ENCODE peak calls at places on chromosomes 2 and 18, in four cellular contexts. N is HepG2, G is GM12878, S is SK-N-SH. A is an unnamed sample.

GRCh38 chr2:70125498-70125898 is 38.2 kb downstream of the PCBP1 start:
- DNase-seq in G (no peak), S (no peak), N (no peak), A (no peak)

GRCh38 chr2:133936096-133936495 is 317.8 kb upstream of the MGAT5 start:
- DNase-seq in N (no peak), G (no peak), S (no peak), A (no peak)

GRCh38 chr2:198638579-198638978 is 819.2 kb downstream of the SATB2 start:
- DNase-seq in G (no peak), N (no peak), S (no peak), A (no peak)

GRCh38 chr2:106085441-106085911 is 108.6 kb downstream of the UXS1 start:
- DNase-seq in G (no peak), N (peak), S (no peak), A (peak)

GRCh38 chr2:142220901-142221300 is 90.1 kb upstream of the LRP1B start:
- DNase-seq in S (no peak), G (no peak), N (no peak), A (no peak)

GRCh38 chr2:134142903-134143302 is 111.0 kb upstream of the MGAT5 start:
- DNase-seq in S (no peak), G (no peak), N (no peak), A (no peak)

GRCh38 chr2:138846216-138846821 is 66.1 kb upstream of the NXPH2 start:
- DNase-seq in S (peak), N (peak), G (no peak), A (peak)

GRCh38 chr2:102037681-102038080 is 45.9 kb downstream of the IL1R2 start:
- DNase-seq in G (no peak), N (no peak), S (no peak), A (no peak)

GRCh38 chr2:199434555-199434954 is 23.2 kb downstream of the SATB2 start:
- DNase-seq in N (no peak), S (no peak), G (no peak), A (no peak)

GRCh38 chr18:54388203-54389142 is 30.8 kb downstream of the C18orf54 start:
- DNase-seq in N (peak), G (peak), S (no peak), A (peak)

GRCh38 chr18:77129150-77129551 is 3.4 kb downstream of the MBP start:
- DNase-seq in S (no peak), G (no peak), N (no peak), A (no peak)

GRCh38 chr18:24659837-24660720 is 199.6 kb downstream of the HRH4 start:
- DNase-seq in G (no peak), N (no peak), S (no peak), A (no peak)

GRCh38 chr2:226601881-226602280 is 197.7 kb downstream of the IRS1 start:
- DNase-seq in S (no peak), N (no peak), G (no peak), A (no peak)

GRCh38 chr2:9655441-9656269 is 24.9 kb upstream of the YWHAQ start:
- DNase-seq in G (peak), S (no peak), N (no peak), A (peak)

GRCh38 chr2:101831351-101831865 is 133.9 kb downstream of the MAP4K4 start:
- DNase-seq in S (peak), G (no peak), N (peak), A (peak)

GRCh38 chr2:7837232-7837760 is 844.6 kb upstream of the ID2 start:
- DNase-seq in S (no peak), N (no peak), G (no peak), A (no peak)

GRCh38 chr18:61669320-61669719 is 223.5 kb downstream of the RNF152 start:
- DNase-seq in G (no peak), S (no peak), N (no peak), A (no peak)

GRCh38 chr18:67730884-67731283 is 214.4 kb upstream of the DSEL start:
- DNase-seq in S (no peak), N (no peak), G (no peak), A (no peak)

GRCh38 chr2:30914456-30914855 is 107.2 kb upstream of the CAPN13 start:
- DNase-seq in N (no peak), G (no peak), S (no peak), A (no peak)

GRCh38 chr2:207334631-207335371 is 169.1 kb upstream of the KLF7 start:
- DNase-seq in S (no peak), G (no peak), N (no peak), A (no peak)
- TF ChIP-seq EP300 in S (no peak), G (no peak), N (no peak), A (no peak)

GRCh38 chr2:86518498-86518897 is 44.7 kb downstream of the CHMP3 start:
- DNase-seq in G (no peak), S (peak), N (peak), A (no peak)
- TF ChIP-seq MXI1 in G (no peak), S (no peak), N (no peak), A (no peak)

DNA sequence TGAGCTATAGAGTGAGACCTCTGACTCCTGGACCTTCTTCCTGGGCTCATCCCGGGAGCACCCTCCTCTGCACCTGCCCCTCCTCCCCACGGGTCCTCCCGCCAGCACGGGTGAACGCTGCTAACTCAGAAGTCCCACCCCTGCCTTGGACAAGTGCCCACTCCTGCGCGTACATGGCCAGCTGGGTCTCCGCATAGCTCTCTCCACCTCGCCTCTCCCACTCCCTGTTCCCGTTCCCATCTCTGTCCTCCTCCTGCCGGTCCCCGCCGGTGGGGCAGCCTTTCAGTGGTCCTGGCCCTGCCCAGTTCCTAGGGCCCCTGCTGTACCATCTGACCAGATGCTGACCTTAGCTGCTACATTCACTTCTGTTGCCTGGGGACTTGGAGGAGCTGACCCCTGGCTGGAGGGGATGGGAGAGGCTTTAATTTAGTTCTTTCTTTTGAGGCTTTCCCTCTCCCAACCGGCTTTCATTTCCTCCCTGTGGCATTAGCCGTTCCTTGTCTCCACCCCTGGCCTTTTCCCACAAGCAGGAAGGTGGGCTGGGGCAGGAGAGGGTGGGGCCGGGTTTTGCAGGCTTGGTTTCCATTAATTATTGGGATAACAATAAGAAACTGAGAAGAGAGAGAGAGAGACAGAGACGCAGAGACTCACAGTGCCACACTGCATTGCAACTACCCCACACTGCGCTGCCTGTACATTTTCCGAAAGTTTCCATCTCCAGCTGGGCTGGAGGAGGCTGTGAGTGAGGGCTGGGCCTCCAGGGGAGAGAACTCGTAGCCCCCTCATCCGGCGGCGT is 136.2 kb downstream of the SH3BP4 start:
- DNase-seq in G (no peak), S (peak), N (no peak), A (no peak)
- TF ChIP-seq EP300 in G (no peak), S (no peak), N (no peak), A (no peak)

GRCh38 chr2:120541553-120541932 is 194.1 kb upstream of the GLI2 start:
- DNase-seq in N (no peak), S (no peak), G (no peak), A (no peak)

GRCh38 chr2:120539421-120539936 is 193.5 kb downstream of the INHBB start:
- DNase-seq in G (no peak), S (no peak), N (no peak), A (no peak)

GRCh38 chr2:120538691-120539420 is 192.9 kb downstream of the INHBB start:
- DNase-seq in N (peak), S (no peak), G (no peak), A (no peak)

GRCh38 chr2:120540719-120541552 is 194.7 kb upstream of the GLI2 start:
- DNase-seq in S (peak), N (no peak), G (no peak), A (no peak)

GRCh38 chr2:120539937-120540718 is 194.2 kb downstream of the INHBB start:
- DNase-seq in G (no peak), N (peak), S (peak), A (no peak)
- TF ChIP-seq MXI1 in G (no peak), N (no peak), S (no peak), A (no peak)

DNA sequence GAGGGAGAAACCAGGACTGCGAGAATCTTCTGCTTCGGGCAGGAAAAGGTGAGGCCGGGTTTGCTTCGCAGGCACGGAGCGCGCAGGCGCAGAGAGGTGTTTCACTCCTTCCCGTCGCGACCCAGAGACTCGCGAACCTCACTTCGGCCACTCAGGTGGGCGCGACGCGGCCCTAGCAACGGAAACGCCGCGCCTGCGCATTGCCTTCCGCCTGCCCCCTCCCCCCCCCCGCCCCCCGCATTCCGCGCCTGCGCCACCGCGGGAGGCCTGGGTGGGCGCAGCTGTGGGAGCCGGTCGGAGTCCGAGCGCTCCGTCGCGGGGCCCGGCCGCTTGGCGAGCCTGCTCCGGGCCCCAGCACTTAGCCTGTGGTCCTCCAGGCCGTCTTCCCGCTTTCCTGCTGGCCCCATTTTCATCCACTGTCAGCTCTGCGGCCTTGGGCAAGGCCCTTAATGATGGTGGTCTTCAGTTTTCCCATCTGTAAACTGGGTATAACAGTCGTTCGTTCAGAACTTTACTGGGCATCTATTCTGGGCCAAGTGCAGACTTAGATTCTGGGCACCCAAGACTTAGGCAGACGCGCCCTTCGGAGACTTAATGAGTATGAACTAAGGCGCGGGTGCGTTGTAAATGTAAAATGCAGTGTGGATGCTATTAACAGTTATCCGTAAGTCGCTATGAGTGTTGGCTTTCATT is 62.1 kb upstream of the ACKR3 start:
- DNase-seq in N (no peak), G (no peak), S (peak), A (no peak)
- TF ChIP-seq EP300 in N (no peak), G (no peak), S (no peak), A (no peak)

GRCh38 chr2:221817878-221818277 is 245.8 kb upstream of the EPHA4 start:
- DNase-seq in G (no peak), N (no peak), S (no peak), A (no peak)
- TF ChIP-seq MXI1 in G (no peak), N (no peak), S (no peak), A (no peak)